ENCODE peak calls at places on chromosome 22, in nine cellular contexts. A is fibroblast of the aortic adventitia, E is GM06990, C is neural progenitor cell, X is hepatocyte, G is fibroblast of lung, V is cardiac fibroblast, D is OCI-LY7, Y is brain microvascular endothelial cell. M is an unnamed sample.

GRCh38 chr22:50306753-50307749 is at the start of gene PLXNB2:
- DNase-seq in D (no peak), V (peak; percentile 93), Y (peak; percentile 47), A (peak; percentile 73), C (peak; percentile 93), G (peak; percentile 79), X (peak; percentile 92), E (peak; percentile 87), M (peak; percentile 84)

GRCh38 chr22:41106122-41106968 is 14.0 kb downstream of the EP300 start:
- DNase-seq in V (peak; percentile 65), E (no peak), Y (peak; percentile 13), X (no peak), D (no peak), C (no peak), A (no peak), G (peak; percentile 23), M (peak; percentile 16)

GRCh38 chr22:31995046-31995445 is 48.0 kb upstream of the SLC5A1 start:
- DNase-seq in E (no peak), Y (no peak), D (peak; percentile 10), A (no peak), G (no peak), X (no peak), V (no peak), C (peak; percentile 18), M (no peak)

GRCh38 chr22:44622147-44622427 is 79.9 kb upstream of the PRR5 start:
- DNase-seq in X (no peak), A (no peak), C (peak; percentile 83), V (no peak), G (no peak), E (no peak), D (peak; percentile 15), Y (no peak), M (no peak)

GRCh38 chr22:42794551-42795510 is 62.2 kb downstream of the ARFGAP3 start:
- DNase-seq in A (no peak), V (no peak), C (peak; percentile 45), X (no peak), Y (no peak), D (no peak), E (no peak), G (no peak), M (no peak)

GRCh38 chr22:25483931-25484330 is 80.5 kb upstream of the GRK3 start:
- DNase-seq in D (no peak), X (no peak), V (no peak), G (no peak), Y (no peak), E (no peak), A (no peak), C (no peak), M (no peak)

GRCh38 chr22:42856179-42856864 is 751 bp downstream of the ARFGAP3 start:
- DNase-seq in C (peak; percentile 42), Y (no peak), G (peak; percentile 11), A (peak; percentile 28), V (peak; percentile 31), D (peak; percentile 57), X (peak; percentile 76), E (peak; percentile 57), M (no peak)

GRCh38 chr22:37054078-37054440 is 2.5 kb downstream of the KCTD17 start:
- DNase-seq in X (no peak), G (no peak), D (peak; percentile 37), A (no peak), V (no peak), E (no peak), Y (no peak), C (no peak), M (no peak)

GRCh38 chr22:42947211-42947990 is 67.5 kb downstream of the PACSIN2 start:
- DNase-seq in V (no peak), D (no peak), G (peak; percentile 36), X (no peak), C (peak; percentile 28), Y (peak; percentile 37), A (no peak), E (no peak), M (no peak)

GRCh38 chr22:49827853-49828598 is at the start of gene BRD1:
- DNase-seq in V (peak; percentile 73), Y (peak; percentile 8), D (peak; percentile 83), A (peak; percentile 51), X (peak; percentile 89), C (peak; percentile 84), G (peak; percentile 69), E (peak; percentile 76), M (peak; percentile 51)

GRCh38 chr22:41076857-41077256 is 15.5 kb upstream of the EP300 start:
- DNase-seq in D (no peak), V (no peak), C (no peak), E (no peak), X (no peak), A (no peak), G (no peak), Y (no peak), M (no peak)

GRCh38 chr22:47600281-47600680 is 837.8 kb downstream of the TBC1D22A start:
- DNase-seq in A (no peak), E (no peak), Y (no peak), X (no peak), D (no peak), G (no peak), C (no peak), V (no peak), M (no peak)

DNA sequence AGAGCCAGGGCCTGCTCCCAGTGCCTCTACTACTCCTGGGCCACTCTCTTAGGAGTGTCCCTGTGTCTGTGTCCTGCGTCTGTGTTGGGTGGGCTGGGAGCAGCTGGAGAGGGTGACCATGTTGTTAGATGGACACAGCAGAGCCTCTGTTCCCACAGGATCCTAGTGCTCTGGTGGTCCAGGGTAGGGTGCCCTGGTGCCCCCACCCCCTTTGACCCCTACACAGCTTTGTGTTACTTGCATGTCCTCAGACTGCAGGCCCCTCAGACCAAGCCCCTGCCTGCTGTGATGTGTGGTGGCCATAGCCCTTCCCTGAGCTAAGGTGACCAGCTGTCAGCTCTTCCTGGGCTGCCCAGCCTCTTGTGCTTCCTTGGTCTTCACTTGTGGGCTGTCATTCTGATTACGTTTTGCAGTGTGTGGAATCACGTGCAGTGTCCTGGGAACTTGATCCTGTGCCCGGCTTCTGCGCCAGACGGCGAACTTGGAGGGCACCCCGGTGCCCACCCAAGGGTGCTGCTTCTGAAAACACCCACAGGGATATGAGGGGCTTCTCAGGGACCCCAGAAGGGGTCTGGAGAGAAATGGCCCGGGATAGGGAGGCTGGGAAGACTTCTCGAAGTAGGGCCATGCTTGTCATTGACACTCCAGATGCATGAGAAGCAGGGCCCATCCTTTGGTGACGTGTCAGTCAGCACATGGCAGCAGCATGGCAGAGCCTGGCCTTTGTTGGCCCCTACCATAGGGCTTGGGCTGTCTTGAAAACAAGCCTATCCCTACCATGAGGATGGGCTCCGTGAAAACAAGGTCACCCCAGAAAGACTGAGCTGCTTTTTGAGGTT is 1.5 kb downstream of the TANGO2 start:
- DNase-seq in G (no peak), D (no peak), X (no peak), Y (no peak), E (no peak), C (no peak), V (no peak), A (no peak), M (no peak)
- TF ChIP-seq CTCF in G (no peak), D (no peak), X (no peak), Y (no peak), E (no peak), C (no peak), V (no peak), A (no peak), M (no peak)

GRCh38 chr22:39183991-39184585 is 31.6 kb upstream of the CBX7 start:
- DNase-seq in A (peak; percentile 44), E (no peak), D (no peak), Y (peak; percentile 81), X (no peak), V (peak; percentile 90), G (peak; percentile 77), C (no peak), M (no peak)

GRCh38 chr22:39188809-39189208 is 36.3 kb upstream of the CBX7 start:
- DNase-seq in A (peak; percentile 68), G (no peak), E (no peak), C (no peak), Y (no peak), D (no peak), X (no peak), V (peak; percentile 59), M (no peak)

GRCh38 chr22:39182478-39183030 is 30.1 kb upstream of the CBX7 start:
- DNase-seq in X (no peak), V (no peak), G (peak; percentile 36), D (no peak), E (no peak), A (no peak), Y (no peak), C (no peak), M (no peak)

GRCh38 chr22:39184586-39185577 is 32.4 kb upstream of the CBX7 start:
- DNase-seq in V (peak; percentile 84), E (no peak), D (no peak), Y (no peak), X (no peak), C (no peak), A (no peak), G (peak; percentile 50), M (no peak)

DNA sequence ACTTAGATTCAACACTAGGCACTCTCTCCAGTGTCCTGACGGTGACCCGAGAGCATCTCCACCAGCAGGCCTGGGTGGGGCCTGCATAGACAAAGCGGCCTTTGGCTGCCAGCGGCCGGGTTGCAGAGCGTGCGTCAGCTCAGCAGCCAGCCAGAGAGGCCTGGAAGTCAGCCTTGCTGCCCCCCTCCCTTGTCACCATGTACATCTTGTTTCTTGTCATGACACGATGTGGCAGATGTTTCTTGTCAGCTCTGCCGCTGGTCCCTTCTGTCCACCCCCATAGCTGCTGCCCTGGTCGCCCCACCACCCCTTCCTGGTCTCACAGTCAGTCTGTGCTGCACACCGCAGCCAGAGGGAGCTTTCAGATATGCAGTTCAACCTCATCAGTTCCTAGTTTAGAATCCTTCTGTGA is 33.1 kb upstream of the CBX7 start:
- DNase-seq in A (peak; percentile 84), C (no peak), X (no peak), G (peak; percentile 29), D (no peak), E (no peak), V (peak; percentile 93), Y (no peak), M (no peak)
- H3K4me3 ChIP-seq in A (no peak overlapping the region), C (no peak overlapping the region), X (no peak overlapping the region), G (no peak overlapping the region), D (no peak overlapping the region), E (no peak overlapping the region), V (no peak overlapping the region), Y (no peak overlapping the region), M (no peak overlapping the region)

GRCh38 chr22:18033204-18033998 is 9.0 kb upstream of the MICAL3 start:
- DNase-seq in C (no peak), E (no peak), G (peak; percentile 63), D (no peak), X (no peak), A (peak; percentile 80), Y (no peak), V (peak; percentile 63), M (no peak)
- TF ChIP-seq CTCF in C (no peak), E (no peak), G (peak; percentile 23), D (no peak), X (no peak), A (peak; percentile 57), Y (peak; percentile 22), V (no peak), M (peak; percentile 16)

DNA sequence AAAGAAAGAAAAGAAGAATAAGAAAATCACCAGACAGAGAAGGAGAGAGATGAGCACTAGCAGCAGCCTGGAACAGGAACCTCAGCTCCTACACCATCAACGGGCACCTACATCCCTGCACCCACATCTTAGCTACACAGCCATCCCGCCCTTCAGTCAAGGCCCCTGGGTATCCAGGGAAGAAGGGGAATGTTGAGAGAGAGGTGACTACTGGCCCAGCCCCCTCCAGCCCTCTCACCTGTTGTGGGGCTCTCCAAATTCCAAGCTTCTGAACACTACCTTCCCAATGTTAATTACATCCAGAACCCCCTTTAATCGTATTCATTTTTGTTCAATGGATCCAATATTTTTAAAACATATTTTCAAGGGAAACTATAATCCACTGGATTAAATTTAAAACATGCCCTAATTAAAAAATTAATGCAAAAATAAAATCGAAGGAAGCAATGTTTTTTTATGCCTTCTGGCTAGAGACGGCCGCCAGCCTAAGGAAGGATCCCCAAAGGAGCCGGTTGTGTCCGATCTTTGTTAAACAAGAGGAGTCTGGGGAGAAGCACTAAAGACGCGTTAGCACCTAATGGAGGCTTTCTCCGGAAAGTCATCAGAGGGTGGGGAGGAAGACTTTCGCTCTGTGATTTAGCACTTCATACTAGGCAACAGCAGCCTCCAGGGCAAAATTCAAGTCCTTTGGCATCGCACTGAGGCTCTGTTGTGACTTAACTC is 9.5 kb downstream of the TPST2 start:
- DNase-seq in V (no peak), X (no peak), A (no peak), G (no peak), E (no peak), D (no peak), C (peak; percentile 61), Y (no peak), M (no peak)
- H3K4me3 ChIP-seq in V (no peak overlapping the region), X (no peak overlapping the region), A (no peak overlapping the region), G (no peak overlapping the region), E (no peak overlapping the region), D (peak overlapping the region; percentile 41), C (no peak overlapping the region), Y (no peak overlapping the region), M (no peak overlapping the region)